ENCODE peak calls at places on chromosomes 1 and 21, in five cellular contexts. F, O, W, R and Y are unnamed samples.

GRCh38 chr1:182446033-182446669 is 3.8 kb upstream of the RGSL1 start:
- DNase-seq in W (peak; percentile 55), R (peak; percentile 39), O (peak; percentile 26), F (peak; percentile 73), Y (peak; percentile 38)

GRCh38 chr1:41495171-41495948 is 10.9 kb upstream of the EDN2 start:
- DNase-seq in R (peak; percentile 15), O (no peak), F (peak; percentile 76), W (no peak), Y (peak; percentile 45)

GRCh38 chr21:34793471-34793870 is 124.7 kb downstream of the CLIC6 start:
- DNase-seq in W (no peak), F (no peak), O (no peak), R (peak; percentile 83), Y (no peak)

GRCh38 chr21:33924766-33925100 is 9.1 kb upstream of the ATP5PO start:
- DNase-seq in F (no peak), O (no peak), W (no peak), R (no peak), Y (no peak)

GRCh38 chr1:20727746-20728316 is 4.7 kb downstream of the SH2D5 start:
- DNase-seq in R (no peak), W (no peak), O (no peak), F (no peak), Y (no peak)

GRCh38 chr1:70666381-70667140 is 255.5 kb downstream of the CTH start:
- DNase-seq in F (peak; percentile 44), O (no peak), W (no peak), R (peak; percentile 2), Y (no peak)

GRCh38 chr1:18491168-18491567 is 10.4 kb downstream of the KLHDC7A start:
- DNase-seq in R (no peak), O (peak; percentile 13), F (no peak), W (no peak), Y (no peak)

GRCh38 chr1:110675060-110675791 is 486 bp upstream of the KCNA3 start:
- DNase-seq in W (no peak), R (no peak), O (no peak), F (no peak), Y (no peak)

GRCh38 chr1:32695098-32695904 is 7.3 kb downstream of the SYNC start:
- DNase-seq in O (no peak), F (peak; percentile 66), W (no peak), R (peak; percentile 81), Y (peak; percentile 62)

GRCh38 chr1:113605099-113605498 is 154.2 kb downstream of the PHTF1 start:
- DNase-seq in O (no peak), W (no peak), F (no peak), R (no peak), Y (no peak)

GRCh38 chr1:59331686-59332085 is 34.8 kb downstream of the FGGY start:
- DNase-seq in O (no peak), F (no peak), W (no peak), R (no peak), Y (no peak)

GRCh38 chr1:220788900-220789299 is 2.2 kb downstream of the MTARC1 start:
- DNase-seq in R (no peak), F (no peak), W (no peak), O (no peak), Y (no peak)

GRCh38 chr21:44517175-44517899 is 22.7 kb downstream of the KRTAP10-1 start:
- DNase-seq in W (peak; percentile 53), F (peak; percentile 92), O (peak; percentile 13), R (peak; percentile 93), Y (no peak)

GRCh38 chr1:25797939-25798338 is 2.1 kb upstream of the SELENON start:
- DNase-seq in R (peak; percentile 13), F (peak; percentile 81), W (peak; percentile 60), O (no peak), Y (no peak)

GRCh38 chr1:243253211-243253926 is 1.7 kb downstream of the CEP170 start:
- DNase-seq in W (no peak), R (peak; percentile 7), F (peak; percentile 22), O (no peak), Y (peak; percentile 51)

GRCh38 chr1:12617511-12617900 is 504 bp downstream of the DHRS3 start:
- DNase-seq in R (peak; percentile 36), W (no peak), O (no peak), F (no peak), Y (no peak)

GRCh38 chr1:153355445-153356071 is 2.1 kb upstream of the S100A9 start:
- DNase-seq in W (peak; percentile 55), O (no peak), F (peak; percentile 68), R (peak; percentile 27), Y (peak; percentile 23)

GRCh38 chr1:181044449-181044966 is 10.7 kb downstream of the MR1 start:
- DNase-seq in W (peak; percentile 59), O (peak; percentile 60), F (no peak), R (peak; percentile 82), Y (no peak)

GRCh38 chr1:236978740-236979139 is 25.5 kb downstream of the MT1HL1 start:
- DNase-seq in W (no peak), R (no peak), F (no peak), O (no peak), Y (no peak)

GRCh38 chr1:77796695-77797405 is 17.4 kb downstream of the MIGA1 start:
- DNase-seq in W (no peak), R (peak; percentile 40), O (no peak), F (peak; percentile 21), Y (peak; percentile 92)

GRCh38 chr1:214401666-214402065 is 120.7 kb downstream of the SMYD2 start:
- DNase-seq in R (no peak), W (no peak), O (no peak), F (no peak), Y (no peak)

GRCh38 chr1:242554577-242554976 is 30.1 kb upstream of the PLD5 start:
- DNase-seq in R (no peak), F (no peak), W (no peak), O (no peak), Y (no peak)

GRCh38 chr1:154304664-154305337 is 16.1 kb upstream of the AQP10 start:
- DNase-seq in F (no peak), W (no peak), O (no peak), R (peak; percentile 28), Y (no peak)

GRCh38 chr1:30414086-30414850 is 309.1 kb downstream of the MATN1 start:
- DNase-seq in R (no peak), O (no peak), W (no peak), F (peak; percentile 7), Y (no peak)
- TF ChIP-seq MYC in R (no peak), O (no peak), W (no peak), F (no peak), Y (no peak)

DNA sequence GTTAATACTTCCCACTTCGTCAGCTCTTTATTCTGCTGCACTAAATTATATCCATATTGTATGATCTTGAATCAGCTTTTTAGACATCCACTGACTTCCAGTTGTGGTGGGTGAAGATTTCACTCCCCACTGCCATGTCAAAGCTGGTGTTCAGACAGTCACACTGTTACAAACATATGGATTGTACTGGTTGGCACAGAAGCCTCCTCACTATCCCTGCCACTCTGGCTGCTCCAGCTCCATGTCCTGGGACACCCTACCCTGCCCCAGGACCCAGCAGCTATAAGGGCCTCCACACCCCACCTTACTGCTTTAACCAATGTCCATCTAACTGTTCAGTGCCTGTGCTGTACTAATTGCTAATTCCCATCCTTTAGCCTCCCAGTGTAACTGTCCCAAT is 32.0 kb upstream of the BATF3 start:
- DNase-seq in F (no peak), R (no peak), O (no peak), W (no peak), Y (no peak)
- H3K4me2 ChIP-seq in F (no peak overlapping the region), R (no peak overlapping the region), O (peak overlapping the region; percentile 26), W (no peak overlapping the region), Y (no peak overlapping the region)

GRCh38 chr1:109530457-109531204 is 9.0 kb upstream of the GPR61 start:
- DNase-seq in O (no peak), R (no peak), F (no peak), W (no peak), Y (no peak)
- TF ChIP-seq MYC in O (no peak), R (no peak), F (no peak), W (no peak), Y (no peak)

GRCh38 chr21:42039911-42040351 is 29.8 kb upstream of the ZBTB21 start:
- DNase-seq in O (no peak), W (no peak), R (no peak), F (no peak), Y (no peak)
- H3K4me2 ChIP-seq in O (no peak overlapping the region), W (no peak overlapping the region), R (peak overlapping the region; percentile 44), F (no peak overlapping the region), Y (no peak overlapping the region)

DNA sequence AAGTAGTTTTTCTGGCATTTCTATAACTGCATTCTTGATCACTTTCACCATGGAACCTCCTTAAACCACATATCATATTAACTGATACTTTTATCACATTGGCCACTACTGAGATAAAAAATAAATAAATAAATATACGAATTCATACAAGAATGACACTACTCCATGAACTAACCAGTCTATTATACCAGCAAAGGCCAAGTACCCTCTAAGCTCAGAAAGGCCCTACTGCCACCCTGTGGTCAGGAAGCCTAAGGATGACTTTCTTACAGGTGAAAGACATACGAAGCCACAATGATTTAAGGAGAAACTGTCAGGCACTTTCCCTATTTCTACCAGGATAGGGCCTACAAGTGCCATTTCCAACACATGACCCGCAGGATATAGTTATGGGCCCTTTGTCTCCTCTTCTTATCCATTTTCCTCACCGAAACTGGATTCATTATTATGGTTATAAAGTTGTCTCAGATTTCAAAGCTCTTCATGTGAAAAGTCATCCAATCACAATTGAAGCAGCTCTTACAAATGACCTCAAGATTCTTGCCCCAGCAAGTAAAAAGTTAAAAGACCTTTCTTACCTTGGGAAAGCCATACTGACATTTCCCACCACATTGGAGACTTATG is 23.9 kb downstream of the DNAJC8 start:
- DNase-seq in R (peak; percentile 58), F (peak; percentile 62), W (peak; percentile 42), O (peak; percentile 57), Y (peak; percentile 78)
- TF ChIP-seq MYC in R (no peak), F (no peak), W (no peak), O (no peak), Y (no peak)

GRCh38 chr21:37656899-37657298 is 259.4 kb downstream of the KCNJ6 start:
- DNase-seq in F (no peak), O (no peak), R (no peak), W (no peak), Y (no peak)

GRCh38 chr21:37660709-37661108 is 255.5 kb downstream of the KCNJ6 start:
- DNase-seq in F (no peak), W (no peak), R (no peak), O (no peak), Y (no peak)

GRCh38 chr21:37659874-37660273 is 256.4 kb downstream of the KCNJ6 start:
- DNase-seq in F (no peak), W (no peak), R (no peak), O (no peak), Y (no peak)

GRCh38 chr21:37658994-37659458 is 257.2 kb downstream of the KCNJ6 start:
- DNase-seq in O (no peak), F (peak; percentile 37), R (no peak), W (peak; percentile 43), Y (peak; percentile 95)

DNA sequence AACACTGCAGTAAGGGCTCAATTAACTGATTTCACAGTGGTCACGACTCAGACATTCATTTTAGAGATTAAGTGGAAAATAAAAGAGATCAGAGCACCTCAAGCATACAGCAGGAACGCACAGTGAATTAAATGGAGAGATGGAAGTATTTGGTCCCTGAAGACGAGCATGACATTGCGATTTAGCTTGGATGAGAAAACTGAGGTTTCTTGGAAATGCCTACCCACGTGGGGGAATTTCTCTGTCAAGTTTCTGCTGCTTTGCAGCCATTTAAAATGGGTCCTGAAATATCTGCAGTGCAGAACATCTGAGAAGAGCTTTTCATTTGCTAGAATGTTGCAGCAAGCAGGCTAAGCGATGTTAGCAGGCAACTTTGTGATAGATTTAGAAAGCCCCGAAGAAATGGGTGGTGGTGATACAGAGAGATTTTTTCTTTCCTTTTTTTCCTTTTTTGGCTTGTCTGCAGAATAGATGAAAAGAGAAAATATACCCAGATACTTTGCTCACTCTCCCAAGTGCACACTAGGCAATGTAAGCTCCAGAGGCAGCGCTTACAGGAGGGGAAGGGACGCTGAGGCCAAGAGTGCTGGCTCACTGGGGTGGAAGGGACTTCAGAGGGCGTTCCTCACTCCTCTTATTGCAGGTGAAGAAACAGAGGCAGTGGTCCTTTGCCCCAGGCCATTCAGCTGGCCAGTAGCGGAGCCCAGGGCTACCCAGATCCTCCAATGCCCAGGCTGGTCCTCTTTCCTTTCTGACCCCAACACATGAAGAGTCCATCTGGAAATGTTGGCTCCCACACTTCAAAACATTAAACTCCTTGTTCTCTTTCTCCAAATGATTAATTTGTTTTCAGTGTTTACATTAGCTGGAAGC is 257.9 kb downstream of the KCNJ6 start:
- DNase-seq in W (no peak), F (no peak), R (no peak), O (no peak), Y (no peak)
- H3K4me2 ChIP-seq in W (peak overlapping the region; percentile 48), F (no peak overlapping the region), R (no peak overlapping the region), O (no peak overlapping the region), Y (peak overlapping the region; percentile 18)